ENCODE peak calls at places on chromosomes 7 and 10, in four cellular contexts. V is keratinocyte, J is PC-3, C is uterus. Z is an unnamed sample.
A peak's percentile ranks its signal among the peaks of the same experiment; 100 is the strongest.

GRCh38 chr10:8095962-8096361 is 41.5 kb downstream of the GATA3 start:
- DNase-seq in J (no peak), C (no peak), V (no peak), Z (no peak)

GRCh38 chr10:12186324-12186723 is 9.4 kb downstream of the NUDT5 start:
- DNase-seq in J (peak; percentile 37), V (no peak), C (no peak), Z (no peak)

GRCh38 chr10:58839771-58840170 is 327.1 kb downstream of the BICC1 start:
- DNase-seq in C (no peak), V (no peak), J (no peak), Z (no peak)

GRCh38 chr7:129890090-129890489 is 62.7 kb downstream of the UBE2H start:
- DNase-seq in J (no peak), C (no peak), V (no peak), Z (no peak)

GRCh38 chr10:43225004-43225786 is 41.7 kb downstream of the RASGEF1A start:
- DNase-seq in V (no peak), J (no peak), C (no peak), Z (peak; percentile 1)

GRCh38 chr7:40621592-40621998 is 486.8 kb downstream of the SUGCT start:
- DNase-seq in V (no peak), J (no peak), C (no peak), Z (no peak)

GRCh38 chr10:50585921-50586739 is 37.6 kb downstream of the SGMS1 start:
- DNase-seq in V (peak; percentile 46), C (no peak), J (peak; percentile 92), Z (no peak)

GRCh38 chr10:122159159-122159970 is 111.7 kb upstream of the BTBD16 start:
- DNase-seq in C (no peak), J (no peak), V (no peak), Z (no peak)

GRCh38 chr7:152355474-152356057 is 80.2 kb downstream of the KMT2C start:
- DNase-seq in J (no peak), C (no peak), V (no peak), Z (no peak)
- H3K4me3 ChIP-seq in J (no peak overlapping the region), C (no peak overlapping the region), V (no peak overlapping the region), Z (no peak overlapping the region)

GRCh38 chr7:105880571-105881330 is 4.4 kb upstream of the ATXN7L1 start:
- DNase-seq in J (no peak), V (no peak), C (no peak), Z (no peak)

GRCh38 chr7:105881439-105881838 is 5.0 kb upstream of the ATXN7L1 start:
- DNase-seq in V (no peak), C (no peak), J (no peak), Z (no peak)

GRCh38 chr7:105890290-105890997 is 14.0 kb upstream of the ATXN7L1 start:
- DNase-seq in C (no peak), J (no peak), V (no peak), Z (no peak)

GRCh38 chr7:105887569-105888199 is 11.3 kb upstream of the ATXN7L1 start:
- DNase-seq in J (no peak), C (no peak), V (no peak), Z (no peak)

DNA sequence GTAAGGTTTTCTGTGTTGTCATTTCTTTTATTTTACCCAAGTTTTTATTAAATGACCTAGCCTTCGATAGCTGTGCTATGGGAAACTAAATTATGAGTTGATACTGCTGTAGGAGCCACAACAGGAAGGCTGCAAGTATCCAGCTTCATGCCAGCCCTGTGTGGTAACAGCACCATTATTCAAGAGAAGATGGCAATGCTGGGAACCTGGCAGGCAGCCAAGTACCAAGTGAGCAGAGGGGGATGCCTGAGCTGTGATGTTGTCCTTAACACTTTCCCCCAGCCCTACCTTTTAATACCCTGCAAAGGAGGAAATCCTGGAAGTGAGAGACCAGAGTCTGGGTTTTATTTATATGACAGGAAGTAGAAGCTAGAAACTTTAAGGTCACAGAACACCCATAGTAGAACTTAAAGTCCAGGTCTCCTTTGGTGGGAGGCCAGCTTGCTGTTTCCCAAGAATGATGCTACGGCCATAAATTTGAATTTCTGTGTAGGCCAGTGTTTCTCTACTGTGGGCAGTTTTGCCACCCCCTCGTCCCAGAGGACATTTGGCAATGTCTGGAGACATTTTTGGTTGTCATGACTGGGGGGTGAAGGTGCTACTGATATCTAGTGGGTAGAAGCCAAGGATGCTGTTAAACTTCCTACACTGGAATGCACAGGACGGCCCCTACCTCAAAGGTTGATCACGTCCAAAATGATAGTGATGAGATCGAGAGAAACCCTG is 9.2 kb upstream of the ATXN7L1 start:
- DNase-seq in V (no peak), C (no peak), J (no peak), Z (no peak)
- H3K4me1 ChIP-seq in V (peaks cover 12% of the 10 kb centered on the region), C (no peaks in the 10 kb centered on the region), J (no peaks in the 10 kb centered on the region), Z (peaks cover 6% of the 10 kb centered on the region)

GRCh38 chr7:101123703-101124068 is 3.2 kb upstream of the SERPINE1 start:
- DNase-seq in J (no peak), C (no peak), V (no peak), Z (no peak)

GRCh38 chr7:101124376-101125056 is 2.4 kb upstream of the SERPINE1 start:
- DNase-seq in J (peak; percentile 64), V (no peak), C (no peak), Z (no peak)

GRCh38 chr7:101121996-101122932 is 4.6 kb upstream of the SERPINE1 start:
- DNase-seq in C (peak; percentile 92), V (no peak), J (peak; percentile 87), Z (peak; percentile 93)

GRCh38 chr7:101120315-101120714 is 6.6 kb upstream of the SERPINE1 start:
- DNase-seq in J (no peak), V (no peak), C (no peak), Z (no peak)

GRCh38 chr7:101122933-101123702 is 3.8 kb upstream of the SERPINE1 start:
- DNase-seq in V (no peak), C (no peak), J (no peak), Z (no peak)
- H3K27ac ChIP-seq in V (peak overlapping the region; percentile 67), C (peak overlapping the region; percentile 90), J (no peak overlapping the region), Z (peak overlapping the region; percentile 93)

DNA sequence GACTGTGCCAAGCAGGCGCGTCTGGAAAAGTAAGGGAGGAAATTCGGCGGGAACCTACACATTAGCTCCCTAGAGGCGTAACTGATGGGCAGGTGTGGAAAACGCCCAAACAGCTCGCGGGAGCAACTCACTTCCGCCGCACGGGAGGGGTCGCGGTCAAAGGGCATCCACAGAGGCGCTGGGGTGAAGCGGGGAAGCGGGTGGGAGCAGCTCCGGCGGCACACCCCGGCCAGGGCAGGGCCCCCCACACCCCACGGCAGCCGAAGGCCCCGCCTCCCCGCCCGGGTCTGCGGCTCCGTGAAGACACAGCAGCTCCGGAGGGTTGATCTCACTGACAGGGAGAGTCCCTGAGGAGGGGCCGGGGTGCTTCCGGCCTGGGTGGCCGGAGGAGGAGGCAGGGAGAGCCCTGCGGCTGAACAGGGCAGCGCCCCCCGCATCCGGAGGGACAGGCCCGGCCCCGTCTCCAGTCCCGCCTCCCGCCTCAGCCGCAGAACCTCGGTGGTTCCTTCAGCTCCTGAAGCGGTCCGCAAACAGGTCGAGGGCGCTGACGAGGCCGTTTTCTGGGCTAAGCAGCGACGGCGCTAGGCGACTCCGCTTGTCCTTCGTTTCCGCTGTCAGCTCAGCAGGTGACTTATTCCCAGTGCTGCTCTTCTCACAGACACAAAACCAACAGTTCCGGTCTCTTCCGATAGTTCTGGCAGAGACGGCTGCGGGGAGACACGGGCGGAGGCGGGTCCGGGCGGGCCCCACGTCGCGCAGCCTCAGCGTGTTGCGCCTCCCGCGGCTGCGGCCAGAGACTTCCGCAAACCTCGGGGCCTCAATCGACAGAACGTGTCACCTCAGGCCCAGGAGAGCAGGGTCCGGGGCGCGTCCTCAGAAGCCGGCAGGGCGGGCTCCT is 276.1 kb downstream of the DNAJB6 start:
- DNase-seq in V (no peak), J (peak; percentile 47), C (no peak), Z (no peak)
- H3K4me3 ChIP-seq in V (no peak overlapping the region), J (peak overlapping the region; percentile 62), C (peak overlapping the region; percentile 21), Z (peak overlapping the region; percentile 55)

GRCh38 chr10:70160798-70161197 is 9.5 kb downstream of the SAR1A start:
- DNase-seq in C (no peak), J (no peak), V (no peak), Z (no peak)
- H3K4me1 ChIP-seq in C (no peaks in the 10 kb centered on the region), J (peaks cover 10% of the 10 kb centered on the region), V (no peaks in the 10 kb centered on the region), Z (peaks cover 39% of the 10 kb centered on the region)